ENCODE peak calls at places on chromosome 22, in six cellular contexts. V is NCI-H446 treated with DMSO at 0.1 percent for 48 hours, O is SHP77, I is H7, G is NCI-H1694, L is lung microvascular endothelial cell. K is an unnamed sample.

GRCh38 chr22:33028191-33028700 is 29.9 kb downstream of the SYN3 start:
- DNase-seq in L (no peak), G (no peak), I (no peak), V (no peak), O (no peak), K (no peak)

GRCh38 chr22:38412435-38413084 is 42.4 kb downstream of the KCNJ4 start:
- DNase-seq in O (no peak), I (peak), V (no peak), L (no peak), G (peak), K (no peak)

GRCh38 chr22:49954354-49954753 is 6.2 kb upstream of the PIM3 start:
- DNase-seq in O (no peak), V (no peak), G (no peak), L (no peak), I (no peak), K (no peak)

GRCh38 chr22:39253427-39254070 is 8.8 kb upstream of the PDGFB start:
- DNase-seq in O (peak), L (peak), V (no peak), I (peak), G (peak), K (peak)

GRCh38 chr22:31160328-31160978 is 471 bp downstream of the RNF185 start:
- DNase-seq in O (no peak), V (no peak), I (no peak), L (peak), G (no peak), K (no peak)

GRCh38 chr22:39429916-39430575 is 26.8 kb upstream of the MGAT3 start:
- DNase-seq in O (no peak), V (no peak), G (no peak), I (no peak), L (no peak), K (no peak)

GRCh38 chr22:29151316-29151715 is 54.4 kb upstream of the EMID1 start:
- DNase-seq in V (no peak), G (no peak), O (no peak), L (no peak), I (no peak), K (no peak)

GRCh38 chr22:41449321-41449720 is 2.7 kb upstream of the TOB2 start:
- DNase-seq in V (no peak), G (no peak), I (no peak), O (no peak), L (no peak), K (no peak)

GRCh38 chr22:37032535-37033460 is 13.3 kb downstream of the MPST start:
- DNase-seq in V (no peak), I (no peak), G (no peak), L (no peak), O (no peak), K (no peak)

GRCh38 chr22:40107756-40108437 is 69.8 kb upstream of the TNRC6B start:
- DNase-seq in V (no peak), O (no peak), I (no peak), G (no peak), L (peak), K (peak)

GRCh38 chr22:50233223-50233622 is 11.6 kb downstream of the TUBGCP6 start:
- DNase-seq in G (no peak), O (no peak), V (no peak), L (no peak), I (no peak), K (no peak)

GRCh38 chr22:21726650-21727049 is 8.9 kb downstream of the YPEL1 start:
- DNase-seq in G (peak), I (peak), L (no peak), O (peak), V (no peak), K (no peak)

GRCh38 chr22:32819120-32819519 is 17.6 kb downstream of the TIMP3 start:
- DNase-seq in L (no peak), G (no peak), V (no peak), O (no peak), I (no peak), K (no peak)